ENCODE peak calls at places on chromosomes 13 and 19, in four cellular contexts. L is SK-N-SH, Z is GM12878, N is H1. V is an unnamed sample.
A peak's percentile ranks its signal among the peaks of the same experiment; 100 is the strongest.

GRCh38 chr13:107590556-107590955 is 624.8 kb downstream of the LIG4 start:
- DNase-seq in N (no peak), Z (no peak), L (no peak), V (peak; percentile 83)

GRCh38 chr13:93058301-93058700 is 168.3 kb upstream of the GPC6 start:
- DNase-seq in N (no peak), Z (no peak), L (peak; percentile 47), V (no peak)

GRCh38 chr19:56314018-56314583 is 538 bp downstream of the ZSCAN5A start:
- DNase-seq in L (no peak), Z (no peak), N (peak; percentile 7), V (peak; percentile 22)

GRCh38 chr13:91767681-91768080 is 369.3 kb downstream of the GPC5 start:
- DNase-seq in Z (no peak), N (no peak), L (no peak), V (no peak)

GRCh38 chr13:19173752-19174151 is 7.9 kb downstream of the TUBA3C start:
- DNase-seq in N (no peak), Z (no peak), L (no peak), V (no peak)

GRCh38 chr19:4064551-4065260 is 2.0 kb downstream of the ZBTB7A start:
- DNase-seq in N (no peak), L (peak; percentile 86), Z (no peak), V (no peak)

GRCh38 chr19:12665281-12665573 is 1.3 kb downstream of the MAN2B1 start:
- DNase-seq in Z (peak; percentile 61), L (no peak), N (no peak), V (no peak)

GRCh38 chr13:25686831-25687495 is 315.2 kb downstream of the ATP8A2 start:
- DNase-seq in Z (no peak), N (no peak), L (no peak), V (no peak)

GRCh38 chr19:14072535-14073231 is at the start of gene MISP3:
- DNase-seq in N (no peak), L (peak; percentile 46), Z (no peak), V (no peak)

GRCh38 chr19:50759886-50760285 is 10.4 kb upstream of the GPR32 start:
- DNase-seq in N (no peak), L (no peak), Z (no peak), V (peak; percentile 32)

GRCh38 chr19:52735734-52736133 is 890 bp upstream of the ZNF611 start:
- DNase-seq in Z (no peak), N (peak; percentile 88), L (no peak), V (no peak)

GRCh38 chr19:53915000-53915399 is 5.9 kb downstream of the CACNG7 start:
- DNase-seq in N (no peak), Z (no peak), L (peak; percentile 76), V (no peak)

GRCh38 chr13:107669356-107669755 is 546.0 kb downstream of the LIG4 start:
- DNase-seq in Z (no peak), L (no peak), N (no peak), V (peak; percentile 79)

GRCh38 chr19:38291855-38292254 is 12.2 kb upstream of the C19orf33 start:
- DNase-seq in L (no peak), N (no peak), Z (no peak), V (no peak)

GRCh38 chr19:840519-841206 is at the start of gene PRTN3:
- DNase-seq in Z (no peak), L (no peak), N (no peak), V (no peak)

GRCh38 chr19:1449467-1450442 is at the start of gene APC2:
- DNase-seq in Z (no peak), N (no peak), L (peak; percentile 97), V (peak; percentile 44)

GRCh38 chr13:113804017-113804702 is 45.1 kb downstream of the TMEM255B start:
- DNase-seq in L (no peak), Z (no peak), N (no peak), V (no peak)

GRCh38 chr19:14840206-14840605 is 5.2 kb upstream of the OR7A5 start:
- DNase-seq in Z (no peak), L (no peak), N (no peak), V (no peak)

GRCh38 chr19:3055741-3056453 is 6.4 kb downstream of the TLE5 start:
- DNase-seq in N (no peak), L (no peak), Z (no peak), V (no peak)

GRCh38 chr19:4764290-4764660 is 27.3 kb upstream of the FEM1A start:
- DNase-seq in Z (no peak), L (no peak), N (no peak), V (no peak)

GRCh38 chr19:41495589-41495988 is 52.6 kb downstream of the ERICH4 start:
- DNase-seq in Z (no peak), N (no peak), L (no peak), V (no peak)

GRCh38 chr19:31408460-31409124 is 59.4 kb upstream of the TSHZ3 start:
- DNase-seq in L (no peak), N (no peak), Z (no peak), V (peak; percentile 87)

GRCh38 chr19:35824150-35824549 is 11.5 kb upstream of the PRODH2 start:
- DNase-seq in N (no peak), L (no peak), Z (no peak), V (no peak)

GRCh38 chr19:947707-948533 is 22.1 kb downstream of the ARID3A start:
- DNase-seq in Z (peak; percentile 92), L (no peak), N (no peak), V (no peak)

GRCh38 chr13:27174766-27175455 is 3.3 kb upstream of the USP12 start:
- DNase-seq in N (no peak), L (no peak), Z (no peak), V (peak; percentile 48)

GRCh38 chr19:53982056-53982455 is 9.4 kb upstream of the CACNG6 start:
- DNase-seq in Z (no peak), L (peak; percentile 64), N (no peak), V (no peak)

GRCh38 chr13:106678646-106679045 is 110.7 kb upstream of the ARGLU1 start:
- DNase-seq in L (no peak), N (no peak), Z (no peak), V (no peak)

GRCh38 chr19:38701455-38702063 is 42.7 kb downstream of the CAPN12 start:
- DNase-seq in Z (no peak), N (no peak), L (no peak), V (peak; percentile 21)

GRCh38 chr19:8557637-8558238 is 19.5 kb downstream of the MYO1F start:
- DNase-seq in L (no peak), Z (no peak), N (no peak), V (no peak)

GRCh38 chr13:75749407-75749806 is 113.3 kb downstream of the LMO7 start:
- DNase-seq in N (no peak), Z (no peak), L (no peak), V (peak; percentile 47)

GRCh38 chr13:46578590-46578975 is 25.6 kb downstream of the LRCH1 start:
- DNase-seq in L (no peak), N (no peak), Z (no peak), V (no peak)

GRCh38 chr19:44232867-44233266 is 20.5 kb downstream of the ZNF227 start:
- DNase-seq in Z (no peak), N (no peak), L (no peak), V (no peak)

GRCh38 chr19:57056972-57057371 is 62.8 kb upstream of the USP29 start:
- DNase-seq in L (no peak), Z (no peak), N (no peak), V (peak; percentile 11)

GRCh38 chr13:44068169-44068568 is 188.5 kb downstream of the LACC1 start:
- DNase-seq in N (no peak), Z (no peak), L (no peak), V (peak; percentile 77)
- H2AFZ ChIP-seq in N (peak overlapping the region; percentile 74), Z (no peak overlapping the region), L (peak overlapping the region; percentile 50), V (no peak overlapping the region)

GRCh38 chr19:28632357-28633076 is 580.4 kb downstream of the UQCRFS1 start:
- DNase-seq in L (no peak), Z (no peak), N (no peak), V (no peak)

GRCh38 chr19:28631931-28632330 is 581.0 kb downstream of the UQCRFS1 start:
- DNase-seq in L (no peak), Z (no peak), N (no peak), V (no peak)

GRCh38 chr19:28633223-28634030 is 579.5 kb downstream of the UQCRFS1 start:
- DNase-seq in L (peak; percentile 52), Z (no peak), N (peak; percentile 39), V (peak; percentile 1)

DNA sequence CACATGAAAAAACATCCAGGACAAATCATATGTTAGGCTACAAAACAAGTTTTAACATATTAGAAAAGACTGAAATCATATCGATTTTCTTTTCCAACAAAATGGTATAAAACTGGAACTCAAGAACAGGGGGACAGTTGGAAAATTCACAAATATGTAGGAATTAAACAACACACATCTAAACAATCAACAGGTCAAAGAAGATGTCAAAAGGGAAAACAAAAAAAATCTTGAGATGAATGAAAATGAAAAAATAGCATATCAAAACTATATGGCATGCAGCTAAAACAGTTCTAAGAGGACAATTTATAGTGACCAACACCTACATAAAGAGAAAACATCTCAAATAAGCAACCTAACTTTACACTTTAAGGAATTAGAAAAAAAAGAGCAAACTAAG is 585.3 kb downstream of the UQCRFS1 start:
- DNase-seq in Z (no peak), N (no peak), L (no peak), V (no peak)
- TF ChIP-seq RFX5 in Z (no peak), N (no peak), L (no peak), V (no peak)

GRCh38 chr13:52780092-52780491 is 40.5 kb upstream of the CNMD start:
- DNase-seq in Z (no peak), N (no peak), L (no peak), V (no peak)
- H2AFZ ChIP-seq in Z (no peak overlapping the region), N (no peak overlapping the region), L (no peak overlapping the region), V (no peak overlapping the region)

GRCh38 chr19:29663861-29664752 is 1.2 kb upstream of the PLEKHF1 start:
- DNase-seq in L (no peak), N (no peak), Z (no peak), V (peak; percentile 33)
- TF ChIP-seq RFX5 in L (no peak), N (no peak), Z (no peak), V (no peak)

GRCh38 chr13:59960683-59961082 is 203.0 kb downstream of the DIAPH3 start:
- DNase-seq in L (no peak), N (no peak), Z (no peak), V (no peak)
- H2AFZ ChIP-seq in L (peak overlapping the region; percentile 66), N (no peak overlapping the region), Z (no peak overlapping the region), V (no peak overlapping the region)

DNA sequence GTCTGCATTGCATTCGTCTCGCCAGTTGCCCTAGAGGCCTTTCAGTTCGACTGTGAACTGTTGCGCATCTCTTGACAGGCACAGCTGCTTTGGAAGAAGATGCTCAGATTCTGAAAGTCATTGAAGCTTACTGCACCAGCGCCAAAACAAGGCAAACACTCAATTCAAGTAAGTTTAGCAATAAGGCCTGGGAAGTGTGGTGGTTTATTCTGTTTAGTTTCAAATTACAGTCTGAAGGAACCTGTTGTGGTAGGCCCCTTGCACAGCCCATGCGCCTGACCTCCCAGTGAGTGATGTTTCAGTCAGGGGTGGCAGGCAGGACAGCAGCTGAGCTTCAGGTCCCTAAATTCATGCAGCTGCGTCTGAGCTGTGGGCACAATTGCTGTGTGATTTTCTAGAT is 32.2 kb upstream of the TEX29 start:
- DNase-seq in N (no peak), L (no peak), Z (no peak), V (no peak)
- TF ChIP-seq RFX5 in N (no peak), L (no peak), Z (no peak), V (no peak)

V was measured in IMR-90.